ENCODE peak calls at places on chromosomes 13 and 19, in six cellular contexts. F is mucosa of descending colon; D is stimulated activated naive CD8-positive, alpha-beta T cell treated with anti-CD3 and anti-CD28 coated beads, Interleukin-15, Interleukin-2, amounts not matched to agents 100 U/mL and 50 U/mL, for 24 hours; L is thoracic aorta; J is B cell; H is ELR. C is an unnamed sample.
A peak's percentile ranks its signal among the peaks of the same experiment; 100 is the strongest.

GRCh38 chr19:7554565-7554964 is 19.0 kb downstream of the PNPLA6 start:
- DNase-seq in L (no peak), F (no peak), H (no peak), D (no peak), J (no peak), C (no peak)

GRCh38 chr13:61202042-61202441 is 213.6 kb downstream of the PCDH20 start:
- DNase-seq in D (no peak), J (no peak), L (no peak), H (no peak), F (no peak), C (no peak)

GRCh38 chr19:21472507-21472906 is 32.9 kb upstream of the ZNF429 start:
- DNase-seq in J (no peak), F (no peak), D (no peak), L (no peak), H (no peak), C (no peak)

GRCh38 chr19:40444181-40445005 is at the start of gene SERTAD3:
- DNase-seq in F (peak; percentile 98), J (peak; percentile 97), L (peak; percentile 94), H (peak; percentile 96), D (peak; percentile 99), C (peak; percentile 98)

GRCh38 chr19:44988896-44989563 is 12.2 kb upstream of the RELB start:
- DNase-seq in D (peak; percentile 70), H (peak; percentile 81), L (no peak), F (peak; percentile 72), J (peak; percentile 84), C (peak; percentile 89)

GRCh38 chr19:8370176-8371010 is 6.4 kb downstream of the ANGPTL4 start:
- DNase-seq in J (no peak), L (no peak), D (no peak), H (no peak), F (peak; percentile 18), C (no peak)

GRCh38 chr19:8571006-8571411 is 6.2 kb downstream of the MYO1F start:
- DNase-seq in L (no peak), J (no peak), F (peak; percentile 80), H (peak; percentile 91), D (peak; percentile 42), C (peak; percentile 52)

GRCh38 chr19:13684021-13684420 is 80.3 kb upstream of the MRI1 start:
- DNase-seq in F (no peak), H (no peak), D (no peak), J (no peak), L (no peak), C (no peak)

GRCh38 chr13:43977911-43978310 is 98.2 kb downstream of the LACC1 start:
- DNase-seq in J (no peak), H (no peak), F (no peak), D (no peak), L (no peak), C (no peak)

GRCh38 chr19:19405919-19406877 is 723 bp downstream of the GATAD2A start:
- DNase-seq in D (peak; percentile 78), F (peak; percentile 76), H (peak; percentile 67), L (no peak), J (peak; percentile 69), C (peak; percentile 65)

GRCh38 chr19:18785179-18786124 is 5.7 kb downstream of the COMP start:
- DNase-seq in F (peak; percentile 89), D (peak; percentile 86), L (no peak), J (peak; percentile 90), H (peak; percentile 73), C (peak; percentile 96)

GRCh38 chr19:5246554-5247155 is 94.0 kb downstream of the PTPRS start:
- DNase-seq in D (peak; percentile 60), F (no peak), H (no peak), L (no peak), J (no peak), C (no peak)

GRCh38 chr19:33159893-33160292 is 28.0 kb downstream of the WDR88 start:
- DNase-seq in J (no peak), D (no peak), H (no peak), F (no peak), L (no peak), C (no peak)

GRCh38 chr19:51702103-51702753 is 9.1 kb downstream of the SPACA6 start:
- DNase-seq in H (peak; percentile 48), L (peak; percentile 60), F (peak; percentile 81), J (no peak), D (peak; percentile 64), C (no peak)

GRCh38 chr13:20182231-20182846 is 10.4 kb downstream of the GJB2 start:
- DNase-seq in J (peak; percentile 83), L (no peak), D (peak; percentile 36), F (no peak), H (peak; percentile 80), C (peak; percentile 88)

GRCh38 chr13:72221276-72221962 is 354.4 kb upstream of the DACH1 start:
- DNase-seq in F (peak; percentile 54), J (no peak), D (no peak), H (peak; percentile 46), L (no peak), C (peak; percentile 6)

GRCh38 chr13:109136873-109137272 is 507.5 kb downstream of the MYO16 start:
- DNase-seq in J (no peak), F (no peak), H (no peak), L (no peak), D (no peak), C (no peak)

GRCh38 chr19:1901940-1902404 is 3.2 kb upstream of the ADAT3 start:
- DNase-seq in F (no peak), D (no peak), L (no peak), H (no peak), J (no peak), C (no peak)

GRCh38 chr13:51782026-51782710 is 21.8 kb downstream of the DHRS12 start:
- DNase-seq in J (no peak), D (no peak), L (no peak), H (no peak), F (no peak), C (no peak)

GRCh38 chr19:34364830-34365462 is at the start of gene GPI:
- DNase-seq in F (peak; percentile 80), H (peak; percentile 59), L (no peak), J (peak; percentile 95), D (peak; percentile 83), C (peak; percentile 92)

GRCh38 chr13:105167385-105167784 is 1368.1 kb downstream of the EFNB2 start:
- DNase-seq in D (no peak), L (no peak), F (no peak), H (no peak), J (no peak), C (no peak)

GRCh38 chr13:93226065-93226622 is 463 bp upstream of the GPC6 start:
- DNase-seq in H (no peak), F (no peak), L (no peak), J (no peak), D (no peak), C (no peak)

GRCh38 chr13:101916108-101916757 is 463.8 kb downstream of the ITGBL1 start:
- DNase-seq in D (no peak), H (peak; percentile 28), L (no peak), F (peak; percentile 36), J (no peak), C (peak; percentile 19)

GRCh38 chr19:49812452-49812996 is 568 bp downstream of the FUZ start:
- DNase-seq in L (no peak), J (no peak), D (no peak), H (no peak), F (no peak), C (no peak)

GRCh38 chr13:45372189-45373115 is 31.5 kb upstream of the TPT1 start:
- DNase-seq in D (no peak), L (no peak), F (no peak), H (no peak), J (no peak), C (no peak)

GRCh38 chr19:33064117-33064777 is 441 bp downstream of the RHPN2 start:
- DNase-seq in L (no peak), H (peak; percentile 49), D (peak; percentile 44), F (peak; percentile 74), J (peak; percentile 78), C (peak; percentile 78)

GRCh38 chr13:64278493-64278892 is 2862.8 kb upstream of the PCDH20 start:
- DNase-seq in D (no peak), F (no peak), L (no peak), J (no peak), H (peak; percentile 85), C (no peak)

GRCh38 chr19:31064486-31064885 is 284.8 kb downstream of the TSHZ3 start:
- DNase-seq in L (no peak), F (no peak), H (no peak), D (no peak), J (no peak), C (no peak)

GRCh38 chr19:38076337-38076736 is 147.7 kb downstream of the DPF1 start:
- DNase-seq in F (no peak), H (no peak), D (no peak), J (no peak), L (no peak), C (no peak)

GRCh38 chr13:102651892-102652291 is 43.0 kb downstream of the METTL21C start:
- DNase-seq in D (no peak), H (peak; percentile 23), J (no peak), L (no peak), F (no peak), C (no peak)

GRCh38 chr19:2532252-2533071 is 56.5 kb downstream of the GADD45B start:
- DNase-seq in J (no peak), F (no peak), L (no peak), H (peak; percentile 94), D (no peak), C (no peak)